ENCODE peak calls at places on chromosomes 16 and 17, in six cellular contexts. B is IMR-90; Q is stomach; A is HCT116; W is naive thymus-derived CD4-positive, alpha-beta T cell; I is endothelial cell of umbilical vein. L is an unnamed sample.

GRCh38 chr16:75576384-75576811 is 10.2 kb downstream of the GABARAPL2 start:
- DNase-seq in B (no peak), Q (no peak), A (no peak), W (no peak), I (no peak), L (no peak)

GRCh38 chr16:60648260-60648659 is 1388.0 kb downstream of the CDH8 start:
- DNase-seq in B (no peak), Q (no peak), A (no peak), W (no peak), I (no peak), L (no peak)

GRCh38 chr16:58461640-58462039 is 38.3 kb upstream of the NDRG4 start:
- DNase-seq in B (no peak), Q (no peak), A (no peak), W (no peak), I (no peak), L (no peak)

GRCh38 chr17:43021739-43022512 is at the start of gene VAT1:
- DNase-seq in B (peak; percentile 63), Q (peak; percentile 82), A (peak; percentile 46), W (peak; percentile 44), I (peak; percentile 78), L (peak; percentile 69)

GRCh38 chr17:73335591-73336503 is 24.0 kb upstream of the CDC42EP4 start:
- DNase-seq in B (no peak), Q (peak; percentile 34), A (no peak), W (no peak), I (no peak), L (no peak)

GRCh38 chr16:67820608-67821259 is 14.0 kb downstream of the TSNAXIP1 start:
- DNase-seq in B (no peak), Q (no peak), A (no peak), W (no peak), I (no peak), L (no peak)

GRCh38 chr17:15210247-15210646 is 54.9 kb downstream of the PMP22 start:
- DNase-seq in B (no peak), Q (no peak), A (no peak), W (no peak), I (no peak), L (no peak)

GRCh38 chr16:83715217-83715920 is 92.4 kb upstream of the HSBP1 start:
- DNase-seq in B (no peak), Q (peak; percentile 67), A (no peak), W (no peak), I (peak; percentile 28), L (no peak)

GRCh38 chr16:84003001-84003400 is 35.0 kb downstream of the NECAB2 start:
- DNase-seq in B (no peak), Q (no peak), A (no peak), W (no peak), I (no peak), L (no peak)

GRCh38 chr17:19876524-19877161 is 8.9 kb upstream of the ULK2 start:
- DNase-seq in B (no peak), Q (no peak), A (no peak), W (no peak), I (no peak), L (no peak)

GRCh38 chr16:30526137-30526822 is at the start of gene ZNF768:
- DNase-seq in B (no peak), Q (no peak), A (no peak), W (no peak), I (peak; percentile 27), L (peak; percentile 21)

GRCh38 chr16:21088646-21089538 is 61.8 kb downstream of the DNAH3 start:
- DNase-seq in B (peak; percentile 69), Q (no peak), A (no peak), W (no peak), I (no peak), L (no peak)

GRCh38 chr16:70750893-70751467 is 50.0 kb downstream of the VAC14 start:
- DNase-seq in B (peak; percentile 99), Q (peak; percentile 47), A (no peak), W (no peak), I (peak; percentile 90), L (no peak)

GRCh38 chr17:8163978-8164814 is 1.4 kb upstream of the VAMP2 start:
- DNase-seq in B (peak; percentile 59), Q (peak; percentile 55), A (no peak), W (peak; percentile 38), I (no peak), L (peak; percentile 60)

GRCh38 chr16:19085679-19086200 is 18.3 kb downstream of the COQ7 start:
- DNase-seq in B (no peak), Q (peak; percentile 49), A (no peak), W (no peak), I (peak; percentile 54), L (no peak)

GRCh38 chr17:42414782-42415409 is 8.2 kb downstream of the CAVIN1 start:
- DNase-seq in B (no peak), Q (no peak), A (no peak), W (no peak), I (peak; percentile 24), L (no peak)

GRCh38 chr17:22090263-22090935 is 398.1 kb downstream of the KCNJ18 start:
- DNase-seq in B (no peak), Q (no peak), A (no peak), W (no peak), I (no peak), L (no peak)

GRCh38 chr16:52555572-52555971 is 8.6 kb upstream of the TOX3 start:
- DNase-seq in B (no peak), Q (no peak), A (no peak), W (no peak), I (no peak), L (no peak)

GRCh38 chr17:65901394-65901793 is 290.5 kb downstream of the CEP112 start:
- DNase-seq in B (no peak), Q (no peak), A (no peak), W (no peak), I (no peak), L (no peak)

GRCh38 chr17:43327834-43328420 is 70.9 kb upstream of the ARL4D start:
- DNase-seq in B (no peak), Q (no peak), A (no peak), W (no peak), I (no peak), L (no peak)

GRCh38 chr17:44623070-44623725 is 33.1 kb upstream of the MEIOC start:
- DNase-seq in B (no peak), Q (no peak), A (peak; percentile 45), W (no peak), I (no peak), L (no peak)

GRCh38 chr17:1561420-1562177 is 993 bp downstream of the PITPNA start:
- DNase-seq in B (no peak), Q (no peak), A (no peak), W (peak; percentile 40), I (peak; percentile 24), L (no peak)

GRCh38 chr17:77212833-77213777 is 72.3 kb downstream of the SEC14L1 start:
- DNase-seq in B (no peak), Q (no peak), A (no peak), W (no peak), I (no peak), L (no peak)

GRCh38 chr16:54447606-54448440 is 161.2 kb upstream of the IRX3 start:
- DNase-seq in B (peak; percentile 54), Q (no peak), A (no peak), W (no peak), I (no peak), L (peak; percentile 76)

GRCh38 chr17:38466346-38467315 is 38.4 kb downstream of the ARHGAP23 start:
- DNase-seq in B (no peak), Q (no peak), A (no peak), W (no peak), I (no peak), L (no peak)

GRCh38 chr16:20393801-20394637 is 10.5 kb downstream of the PDILT start:
- DNase-seq in B (no peak), Q (peak; percentile 64), A (no peak), W (no peak), I (peak; percentile 24), L (no peak)

GRCh38 chr17:30187528-30187927 is 48.0 kb downstream of the SLC6A4 start:
- DNase-seq in B (no peak), Q (no peak), A (no peak), W (no peak), I (no peak), L (no peak)

GRCh38 chr17:34756670-34757021 is 177.3 kb downstream of the TMEM132E start:
- DNase-seq in B (no peak), Q (no peak), A (no peak), W (no peak), I (no peak), L (no peak)
- H3K27me3 ChIP-seq in B (no peaks in the 10 kb centered on the region), Q (peaks cover 10% of the 10 kb centered on the region), A (peaks cover 67% of the 10 kb centered on the region), W (no peaks in the 10 kb centered on the region), I (no peaks in the 10 kb centered on the region), L (no peaks in the 10 kb centered on the region)

GRCh38 chr16:88893127-88893968 is 26.9 kb upstream of the PABPN1L start:
- DNase-seq in B (no peak), Q (no peak), A (no peak), W (no peak), I (no peak), L (no peak)
- H3K27me3 ChIP-seq in B (no peaks in the 10 kb centered on the region), Q (no peaks in the 10 kb centered on the region), A (no peaks in the 10 kb centered on the region), W (no peaks in the 10 kb centered on the region), I (no peaks in the 10 kb centered on the region), L (no peaks in the 10 kb centered on the region)

GRCh38 chr17:41063449-41063848 is 2.2 kb downstream of the KRTAP2-4 start:
- DNase-seq in B (no peak), Q (no peak), A (no peak), W (no peak), I (no peak), L (no peak)
- H3K27me3 ChIP-seq in B (no peaks in the 10 kb centered on the region), Q (no peaks in the 10 kb centered on the region), A (no peaks in the 10 kb centered on the region), W (no peaks in the 10 kb centered on the region), I (peaks cover 12% of the 10 kb centered on the region), L (no peaks in the 10 kb centered on the region)

GRCh38 chr17:51461578-51462004 is 201.2 kb downstream of the UTP18 start:
- DNase-seq in B (peak; percentile 23), Q (peak; percentile 54), A (peak; percentile 78), W (no peak), I (peak; percentile 37), L (peak; percentile 88)
- H3K27me3 ChIP-seq in B (no peaks in the 10 kb centered on the region), Q (no peaks in the 10 kb centered on the region), A (peaks cover 16% of the 10 kb centered on the region), W (no peaks in the 10 kb centered on the region), I (no peaks in the 10 kb centered on the region), L (peaks cover 14% of the 10 kb centered on the region)